ENCODE peak calls at places on chromosomes 4 and X, in five cellular contexts. Z is K562, M is astrocyte, W is HCT116, K is PC-3. E is an unnamed sample.

GRCh38 chr4:165203541-165204461 is 3.6 kb upstream of the KLHL2 start:
- DNase-seq in Z (no peak), M (no peak), W (no peak), K (peak; percentile 46), E (no peak)

GRCh38 chr4:140150636-140150885 is 3.4 kb downstream of the MAML3 start:
- DNase-seq in Z (no peak), M (no peak), W (no peak), K (no peak), E (no peak)

GRCh38 chr4:175833574-175834350 is 21.7 kb upstream of the GPM6A start:
- DNase-seq in Z (no peak), M (peak; percentile 14), W (no peak), K (peak; percentile 5), E (no peak)

GRCh38 chr4:182504440-182504839 is 261.2 kb downstream of the TENM3 start:
- DNase-seq in Z (no peak), M (peak; percentile 30), W (no peak), K (no peak), E (no peak)

GRCh38 chrX:102651242-102651967 is at the start of gene GPRASP1:
- DNase-seq in Z (no peak), M (peak; percentile 26), W (no peak), K (no peak), E (no peak)

GRCh38 chr4:145868637-145869409 is 69.8 kb downstream of the ZNF827 start:
- DNase-seq in Z (no peak), M (no peak), W (no peak), K (peak; percentile 46), E (peak; percentile 73)

GRCh38 chr4:74534936-74535335 is 90.0 kb downstream of the AREG start:
- DNase-seq in Z (no peak), M (no peak), W (no peak), K (no peak), E (no peak)

GRCh38 chr4:184097240-184097619 is 120.4 kb downstream of the ENPP6 start:
- DNase-seq in Z (peak; percentile 29), M (no peak), W (no peak), K (no peak), E (no peak)

GRCh38 chr4:28449080-28449479 is 1588.4 kb downstream of the STIM2 start:
- DNase-seq in Z (no peak), M (no peak), W (no peak), K (no peak), E (no peak)

GRCh38 chr4:120155287-120155686 is 88.6 kb upstream of the MAD2L1 start:
- DNase-seq in Z (no peak), M (no peak), W (no peak), K (no peak), E (no peak)

GRCh38 chrX:153688900-153689590 is 1.3 kb downstream of the SLC6A8 start:
- DNase-seq in Z (no peak), M (no peak), W (no peak), K (peak; percentile 46), E (no peak)

GRCh38 chr4:113316879-113317278 is 267.4 kb downstream of the ANK2 start:
- DNase-seq in Z (no peak), M (peak; percentile 20), W (no peak), K (no peak), E (peak; percentile 73)

GRCh38 chrX:69109706-69110635 is 55.3 kb downstream of the PJA1 start:
- DNase-seq in Z (peak; percentile 23), M (peak; percentile 41), W (peak; percentile 28), K (peak; percentile 93), E (no peak)

GRCh38 chr4:87130985-87131753 is 89.2 kb downstream of the KLHL8 start:
- DNase-seq in Z (no peak), M (no peak), W (no peak), K (no peak), E (no peak)

GRCh38 chr4:100635899-100636298 is 118.1 kb upstream of the EMCN start:
- DNase-seq in Z (no peak), M (no peak), W (no peak), K (peak; percentile 28), E (no peak)

GRCh38 chrX:150546711-150547153 is 21.7 kb upstream of the MTM1 start:
- DNase-seq in Z (no peak), M (no peak), W (no peak), K (no peak), E (no peak)

DNA sequence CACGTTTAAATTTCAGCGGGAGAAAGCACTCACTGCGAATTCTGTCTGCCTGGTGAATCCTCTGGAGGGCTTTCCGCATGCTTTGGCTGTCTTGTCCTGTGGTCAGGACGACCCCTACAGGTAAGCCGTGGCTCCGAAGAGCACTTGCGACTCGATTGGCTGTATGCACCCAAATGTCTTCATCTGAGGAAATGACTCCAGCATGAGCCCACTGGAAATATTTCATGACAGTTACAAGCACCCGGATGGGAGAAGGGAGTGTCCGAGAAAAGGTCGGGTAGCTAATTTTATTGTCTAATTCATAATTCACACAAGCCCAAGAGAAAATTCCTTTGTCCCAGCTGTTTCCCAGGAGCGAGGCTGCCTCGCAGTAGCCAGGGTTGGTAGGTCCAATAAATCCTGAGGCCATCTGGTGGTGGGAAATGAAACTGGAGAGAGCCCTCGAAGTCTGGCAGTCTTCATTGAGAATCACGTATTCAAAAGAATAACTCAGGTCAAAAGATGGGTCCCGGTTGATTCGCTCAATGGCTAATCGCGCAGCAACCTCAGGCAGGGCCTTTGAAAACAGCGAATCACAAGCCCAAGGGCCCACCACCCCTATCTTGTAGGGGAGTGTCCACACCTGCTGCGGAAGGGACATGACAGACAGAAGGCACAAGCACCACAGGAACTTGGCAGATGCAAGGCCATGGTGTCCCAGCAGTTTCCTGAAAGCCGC is 6.6 kb downstream of the GUCY2F start:
- DNase-seq in Z (peak; percentile 30), M (peak; percentile 12), W (peak; percentile 54), K (peak; percentile 62), E (no peak)
- H3K36me3 ChIP-seq in Z (no peaks in the 10 kb centered on the region), M (no peaks in the 10 kb centered on the region), W (no peaks in the 10 kb centered on the region), K (no peaks in the 10 kb centered on the region), E (no peaks in the 10 kb centered on the region)

GRCh38 chr4:52670739-52671138 is 11.6 kb upstream of the USP46 start:
- DNase-seq in Z (no peak), M (no peak), W (no peak), K (no peak), E (no peak)
- TF ChIP-seq CTCF in Z (peak; percentile 29), M (no peak), W (no peak), K (peak; percentile 36), E (no peak)

GRCh38 chr4:110616162-110617062 is 6.5 kb downstream of the PITX2 start:
- DNase-seq in Z (no peak), M (no peak), W (no peak), K (no peak), E (no peak)
- TF ChIP-seq EZH2 in Z (no peak), M (peak; percentile 32), W (no peak), K (no peak), E (no peak)

GRCh38 chrX:16827225-16827624 is 41.0 kb downstream of the TXLNG start:
- DNase-seq in Z (no peak), M (peak; percentile 70), W (no peak), K (no peak), E (no peak)

GRCh38 chrX:16836371-16836770 is 33.8 kb downstream of the RBBP7 start:
- DNase-seq in Z (peak; percentile 20), M (peak; percentile 17), W (no peak), K (peak; percentile 9), E (no peak)

GRCh38 chrX:16828126-16828908 is 41.8 kb downstream of the RBBP7 start:
- DNase-seq in Z (no peak), M (peak; percentile 94), W (no peak), K (no peak), E (no peak)

GRCh38 chrX:16834811-16835210 is 35.4 kb downstream of the RBBP7 start:
- DNase-seq in Z (no peak), M (peak; percentile 46), W (no peak), K (no peak), E (no peak)

DNA sequence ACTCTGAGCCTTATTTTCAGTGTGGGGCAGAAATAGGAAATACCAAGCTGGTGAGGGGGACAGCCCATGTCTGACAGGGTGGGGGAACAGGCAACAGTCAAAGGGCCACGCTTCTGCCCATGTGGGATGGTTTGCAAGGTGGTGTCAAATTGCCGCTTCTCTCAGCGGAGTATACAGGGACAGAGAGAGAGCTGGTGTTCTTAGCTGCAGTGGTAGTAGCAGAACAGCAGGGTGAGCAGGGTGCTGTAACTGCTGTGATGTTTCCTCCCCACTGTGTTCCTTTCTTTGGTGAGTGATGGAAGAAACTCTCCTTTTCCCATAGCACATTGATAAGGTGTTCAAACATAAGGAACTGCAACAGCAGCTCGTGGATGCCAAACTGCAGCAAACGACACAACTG is 37.9 kb downstream of the RBBP7 start:
- DNase-seq in Z (no peak), M (peak; percentile 14), W (no peak), K (no peak), E (no peak)
- H3K36me3 ChIP-seq in Z (peaks cover 98% of the 10 kb centered on the region), M (no peaks in the 10 kb centered on the region), W (peaks cover 3% of the 10 kb centered on the region), K (peaks cover 51% of the 10 kb centered on the region), E (no peaks in the 10 kb centered on the region)

E was measured in MM.1S.